ENCODE peak calls at places on chromosome 20, in eight cellular contexts. One of them, this sample, is unnamed.

GRCh38 chr20:1895674-1896496 is 678 bp downstream of the SIRPA start:
- DNase-seq in effector CD4-positive, alpha-beta T cell: no peak
- DNase-seq in CD4-positive, CD25-positive, alpha-beta regulatory T cell: no peak
- DNase-seq in fibroblast of the aortic adventitia: peak; percentile 27
- DNase-seq in GM12878: no peak
- DNase-seq in NCI-H2081: no peak
- DNase-seq in left ventricle myocardium superior: peak; percentile 59
- DNase-seq in activated CD4-positive, CD25-positive, alpha-beta regulatory T cell: no peak
- DNase-seq in this sample: no peak

GRCh38 chr20:47137231-47137865 is 219.2 kb downstream of the ZMYND8 start:
- DNase-seq in activated CD4-positive, CD25-positive, alpha-beta regulatory T cell: no peak
- DNase-seq in NCI-H2081: no peak
- DNase-seq in GM12878: no peak
- DNase-seq in CD4-positive, CD25-positive, alpha-beta regulatory T cell: no peak
- DNase-seq in effector CD4-positive, alpha-beta T cell: no peak
- DNase-seq in left ventricle myocardium superior: no peak
- DNase-seq in fibroblast of the aortic adventitia: no peak
- DNase-seq in this sample: no peak

GRCh38 chr20:50526403-50526989 is 16.3 kb downstream of the PTPN1 start:
- DNase-seq in left ventricle myocardium superior: no peak
- DNase-seq in effector CD4-positive, alpha-beta T cell: no peak
- DNase-seq in NCI-H2081: no peak
- DNase-seq in fibroblast of the aortic adventitia: no peak
- DNase-seq in GM12878: no peak
- DNase-seq in CD4-positive, CD25-positive, alpha-beta regulatory T cell: no peak
- DNase-seq in activated CD4-positive, CD25-positive, alpha-beta regulatory T cell: no peak
- DNase-seq in this sample: no peak

GRCh38 chr20:23200914-23201313 is 114.8 kb upstream of the CD93 start:
- DNase-seq in activated CD4-positive, CD25-positive, alpha-beta regulatory T cell: no peak
- DNase-seq in fibroblast of the aortic adventitia: no peak
- DNase-seq in effector CD4-positive, alpha-beta T cell: no peak
- DNase-seq in CD4-positive, CD25-positive, alpha-beta regulatory T cell: no peak
- DNase-seq in left ventricle myocardium superior: no peak
- DNase-seq in NCI-H2081: peak; percentile 28
- DNase-seq in GM12878: no peak
- DNase-seq in this sample: no peak

GRCh38 chr20:37270586-37271420 is 9.2 kb upstream of the GHRH start:
- DNase-seq in fibroblast of the aortic adventitia: no peak
- DNase-seq in activated CD4-positive, CD25-positive, alpha-beta regulatory T cell: no peak
- DNase-seq in NCI-H2081: no peak
- DNase-seq in left ventricle myocardium superior: no peak
- DNase-seq in CD4-positive, CD25-positive, alpha-beta regulatory T cell: no peak
- DNase-seq in effector CD4-positive, alpha-beta T cell: no peak
- DNase-seq in GM12878: peak; percentile 79
- DNase-seq in this sample: no peak

GRCh38 chr20:23939063-23939462 is 49.5 kb downstream of the GGTLC1 start:
- DNase-seq in CD4-positive, CD25-positive, alpha-beta regulatory T cell: no peak
- DNase-seq in fibroblast of the aortic adventitia: no peak
- DNase-seq in NCI-H2081: no peak
- DNase-seq in effector CD4-positive, alpha-beta T cell: no peak
- DNase-seq in GM12878: no peak
- DNase-seq in left ventricle myocardium superior: no peak
- DNase-seq in activated CD4-positive, CD25-positive, alpha-beta regulatory T cell: no peak
- DNase-seq in this sample: no peak

GRCh38 chr20:2463616-2464365 is 6.8 kb downstream of the SNRPB start:
- DNase-seq in CD4-positive, CD25-positive, alpha-beta regulatory T cell: no peak
- DNase-seq in activated CD4-positive, CD25-positive, alpha-beta regulatory T cell: no peak
- DNase-seq in left ventricle myocardium superior: no peak
- DNase-seq in fibroblast of the aortic adventitia: no peak
- DNase-seq in effector CD4-positive, alpha-beta T cell: no peak
- DNase-seq in GM12878: no peak
- DNase-seq in NCI-H2081: no peak
- DNase-seq in this sample: no peak

GRCh38 chr20:47489448-47489872 is 12.2 kb upstream of the NCOA3 start:
- DNase-seq in left ventricle myocardium superior: peak; percentile 35
- DNase-seq in GM12878: no peak
- DNase-seq in NCI-H2081: no peak
- DNase-seq in effector CD4-positive, alpha-beta T cell: peak; percentile 28
- DNase-seq in CD4-positive, CD25-positive, alpha-beta regulatory T cell: peak; percentile 42
- DNase-seq in activated CD4-positive, CD25-positive, alpha-beta regulatory T cell: no peak
- DNase-seq in fibroblast of the aortic adventitia: no peak
- DNase-seq in this sample: no peak

GRCh38 chr20:5077761-5078387 is 41.9 kb downstream of the PCNA start:
- DNase-seq in left ventricle myocardium superior: no peak
- DNase-seq in NCI-H2081: no peak
- DNase-seq in fibroblast of the aortic adventitia: peak; percentile 4
- DNase-seq in activated CD4-positive, CD25-positive, alpha-beta regulatory T cell: no peak
- DNase-seq in effector CD4-positive, alpha-beta T cell: no peak
- DNase-seq in GM12878: no peak
- DNase-seq in CD4-positive, CD25-positive, alpha-beta regulatory T cell: no peak
- DNase-seq in this sample: no peak

GRCh38 chr20:3436864-3437574 is 29.6 kb upstream of the DNAAF9 start:
- DNase-seq in NCI-H2081: no peak
- DNase-seq in CD4-positive, CD25-positive, alpha-beta regulatory T cell: no peak
- DNase-seq in left ventricle myocardium superior: no peak
- DNase-seq in fibroblast of the aortic adventitia: no peak
- DNase-seq in effector CD4-positive, alpha-beta T cell: no peak
- DNase-seq in GM12878: no peak
- DNase-seq in activated CD4-positive, CD25-positive, alpha-beta regulatory T cell: no peak
- DNase-seq in this sample: no peak

GRCh38 chr20:62872184-62872862 is 10.7 kb upstream of the TCFL5 start:
- DNase-seq in fibroblast of the aortic adventitia: no peak
- DNase-seq in activated CD4-positive, CD25-positive, alpha-beta regulatory T cell: no peak
- DNase-seq in left ventricle myocardium superior: no peak
- DNase-seq in CD4-positive, CD25-positive, alpha-beta regulatory T cell: no peak
- DNase-seq in effector CD4-positive, alpha-beta T cell: peak; percentile 1
- DNase-seq in NCI-H2081: no peak
- DNase-seq in GM12878: no peak
- DNase-seq in this sample: no peak

GRCh38 chr20:37309941-37310590 is 20.6 kb downstream of the MANBAL start:
- DNase-seq in NCI-H2081: no peak
- DNase-seq in left ventricle myocardium superior: peak; percentile 40
- DNase-seq in fibroblast of the aortic adventitia: no peak
- DNase-seq in CD4-positive, CD25-positive, alpha-beta regulatory T cell: no peak
- DNase-seq in activated CD4-positive, CD25-positive, alpha-beta regulatory T cell: no peak
- DNase-seq in effector CD4-positive, alpha-beta T cell: no peak
- DNase-seq in GM12878: no peak
- DNase-seq in this sample: no peak

GRCh38 chr20:63635431-63636141 is 8.7 kb upstream of the GMEB2 start:
- DNase-seq in GM12878: peak; percentile 68
- DNase-seq in activated CD4-positive, CD25-positive, alpha-beta regulatory T cell: peak; percentile 46
- DNase-seq in fibroblast of the aortic adventitia: no peak
- DNase-seq in NCI-H2081: no peak
- DNase-seq in CD4-positive, CD25-positive, alpha-beta regulatory T cell: peak; percentile 69
- DNase-seq in left ventricle myocardium superior: no peak
- DNase-seq in effector CD4-positive, alpha-beta T cell: peak; percentile 74
- DNase-seq in this sample: no peak

GRCh38 chr20:47054945-47055344 is 160.3 kb downstream of the EYA2 start:
- DNase-seq in activated CD4-positive, CD25-positive, alpha-beta regulatory T cell: no peak
- DNase-seq in fibroblast of the aortic adventitia: no peak
- DNase-seq in NCI-H2081: no peak
- DNase-seq in left ventricle myocardium superior: no peak
- DNase-seq in effector CD4-positive, alpha-beta T cell: no peak
- DNase-seq in GM12878: no peak
- DNase-seq in CD4-positive, CD25-positive, alpha-beta regulatory T cell: no peak
- DNase-seq in this sample: no peak

GRCh38 chr20:64065973-64066341 is 3.0 kb downstream of the TCEA2 start:
- DNase-seq in NCI-H2081: no peak
- DNase-seq in CD4-positive, CD25-positive, alpha-beta regulatory T cell: no peak
- DNase-seq in fibroblast of the aortic adventitia: peak; percentile 59
- DNase-seq in left ventricle myocardium superior: no peak
- DNase-seq in GM12878: peak; percentile 79
- DNase-seq in activated CD4-positive, CD25-positive, alpha-beta regulatory T cell: no peak
- DNase-seq in effector CD4-positive, alpha-beta T cell: peak; percentile 33
- DNase-seq in this sample: no peak

GRCh38 chr20:49979030-49979832 is 3.5 kb upstream of the SNAI1 start:
- DNase-seq in GM12878: no peak
- DNase-seq in fibroblast of the aortic adventitia: peak; percentile 13
- DNase-seq in NCI-H2081: peak; percentile 42
- DNase-seq in left ventricle myocardium superior: peak; percentile 69
- DNase-seq in CD4-positive, CD25-positive, alpha-beta regulatory T cell: peak; percentile 56
- DNase-seq in activated CD4-positive, CD25-positive, alpha-beta regulatory T cell: peak; percentile 55
- DNase-seq in effector CD4-positive, alpha-beta T cell: peak; percentile 68
- DNase-seq in this sample: no peak

GRCh38 chr20:21725892-21726291 is 20.4 kb downstream of the PAX1 start:
- DNase-seq in GM12878: no peak
- DNase-seq in CD4-positive, CD25-positive, alpha-beta regulatory T cell: no peak
- DNase-seq in fibroblast of the aortic adventitia: no peak
- DNase-seq in NCI-H2081: no peak
- DNase-seq in effector CD4-positive, alpha-beta T cell: no peak
- DNase-seq in left ventricle myocardium superior: no peak
- DNase-seq in activated CD4-positive, CD25-positive, alpha-beta regulatory T cell: no peak
- DNase-seq in this sample: no peak

GRCh38 chr20:40860487-40860902 is 168.1 kb upstream of the TOP1 start:
- DNase-seq in CD4-positive, CD25-positive, alpha-beta regulatory T cell: no peak
- DNase-seq in activated CD4-positive, CD25-positive, alpha-beta regulatory T cell: no peak
- DNase-seq in NCI-H2081: no peak
- DNase-seq in fibroblast of the aortic adventitia: peak; percentile 82
- DNase-seq in left ventricle myocardium superior: no peak
- DNase-seq in effector CD4-positive, alpha-beta T cell: no peak
- DNase-seq in GM12878: no peak
- DNase-seq in this sample: no peak

GRCh38 chr20:49368596-49368995 is 90.7 kb upstream of the ZNFX1 start:
- DNase-seq in activated CD4-positive, CD25-positive, alpha-beta regulatory T cell: no peak
- DNase-seq in CD4-positive, CD25-positive, alpha-beta regulatory T cell: no peak
- DNase-seq in NCI-H2081: no peak
- DNase-seq in effector CD4-positive, alpha-beta T cell: no peak
- DNase-seq in left ventricle myocardium superior: no peak
- DNase-seq in GM12878: no peak
- DNase-seq in fibroblast of the aortic adventitia: no peak
- DNase-seq in this sample: no peak

GRCh38 chr20:59751075-59751711 is 146.9 kb downstream of the PHACTR3 start:
- DNase-seq in NCI-H2081: peak; percentile 11
- DNase-seq in CD4-positive, CD25-positive, alpha-beta regulatory T cell: no peak
- DNase-seq in activated CD4-positive, CD25-positive, alpha-beta regulatory T cell: no peak
- DNase-seq in effector CD4-positive, alpha-beta T cell: no peak
- DNase-seq in GM12878: peak; percentile 19
- DNase-seq in left ventricle myocardium superior: peak; percentile 88
- DNase-seq in fibroblast of the aortic adventitia: peak; percentile 9
- DNase-seq in this sample: peak; percentile 67

GRCh38 chr20:61683721-61684120 is 382.0 kb downstream of the TAF4 start:
- DNase-seq in left ventricle myocardium superior: no peak
- DNase-seq in activated CD4-positive, CD25-positive, alpha-beta regulatory T cell: no peak
- DNase-seq in fibroblast of the aortic adventitia: no peak
- DNase-seq in effector CD4-positive, alpha-beta T cell: no peak
- DNase-seq in NCI-H2081: no peak
- DNase-seq in CD4-positive, CD25-positive, alpha-beta regulatory T cell: no peak
- DNase-seq in GM12878: no peak
- DNase-seq in this sample: no peak

GRCh38 chr20:47506335-47506734 is 4.6 kb downstream of the NCOA3 start:
- DNase-seq in CD4-positive, CD25-positive, alpha-beta regulatory T cell: no peak
- DNase-seq in activated CD4-positive, CD25-positive, alpha-beta regulatory T cell: no peak
- DNase-seq in NCI-H2081: no peak
- DNase-seq in fibroblast of the aortic adventitia: no peak
- DNase-seq in effector CD4-positive, alpha-beta T cell: no peak
- DNase-seq in left ventricle myocardium superior: no peak
- DNase-seq in GM12878: no peak
- DNase-seq in this sample: no peak

GRCh38 chr20:62726716-62727583 is 18.3 kb downstream of the NTSR1 start:
- DNase-seq in CD4-positive, CD25-positive, alpha-beta regulatory T cell: no peak
- DNase-seq in NCI-H2081: no peak
- DNase-seq in fibroblast of the aortic adventitia: no peak
- DNase-seq in activated CD4-positive, CD25-positive, alpha-beta regulatory T cell: no peak
- DNase-seq in effector CD4-positive, alpha-beta T cell: no peak
- DNase-seq in GM12878: no peak
- DNase-seq in left ventricle myocardium superior: peak; percentile 22
- DNase-seq in this sample: no peak

GRCh38 chr20:49665796-49666195 is 47.9 kb downstream of the B4GALT5 start:
- DNase-seq in effector CD4-positive, alpha-beta T cell: no peak
- DNase-seq in CD4-positive, CD25-positive, alpha-beta regulatory T cell: no peak
- DNase-seq in NCI-H2081: no peak
- DNase-seq in fibroblast of the aortic adventitia: no peak
- DNase-seq in GM12878: no peak
- DNase-seq in left ventricle myocardium superior: no peak
- DNase-seq in activated CD4-positive, CD25-positive, alpha-beta regulatory T cell: no peak
- DNase-seq in this sample: no peak

GRCh38 chr20:23634985-23635767 is 2.6 kb downstream of the CST3 start:
- DNase-seq in NCI-H2081: no peak
- DNase-seq in activated CD4-positive, CD25-positive, alpha-beta regulatory T cell: no peak
- DNase-seq in left ventricle myocardium superior: peak; percentile 79
- DNase-seq in fibroblast of the aortic adventitia: peak; percentile 44
- DNase-seq in effector CD4-positive, alpha-beta T cell: no peak
- DNase-seq in GM12878: no peak
- DNase-seq in CD4-positive, CD25-positive, alpha-beta regulatory T cell: no peak
- DNase-seq in this sample: no peak

GRCh38 chr20:57591289-57592229 is 28.7 kb downstream of the ZBP1 start:
- DNase-seq in left ventricle myocardium superior: no peak
- DNase-seq in NCI-H2081: no peak
- DNase-seq in effector CD4-positive, alpha-beta T cell: no peak
- DNase-seq in GM12878: no peak
- DNase-seq in fibroblast of the aortic adventitia: no peak
- DNase-seq in CD4-positive, CD25-positive, alpha-beta regulatory T cell: no peak
- DNase-seq in activated CD4-positive, CD25-positive, alpha-beta regulatory T cell: no peak
- DNase-seq in this sample: no peak

GRCh38 chr20:35619196-35620095 is 3.8 kb downstream of the SPAG4 start:
- DNase-seq in CD4-positive, CD25-positive, alpha-beta regulatory T cell: peak; percentile 67
- DNase-seq in NCI-H2081: peak; percentile 68
- DNase-seq in effector CD4-positive, alpha-beta T cell: peak; percentile 67
- DNase-seq in fibroblast of the aortic adventitia: peak; percentile 72
- DNase-seq in left ventricle myocardium superior: peak; percentile 86
- DNase-seq in GM12878: peak; percentile 45
- DNase-seq in activated CD4-positive, CD25-positive, alpha-beta regulatory T cell: peak; percentile 58
- DNase-seq in this sample: peak; percentile 60

GRCh38 chr20:48262955-48263354 is 477.7 kb upstream of the SULF2 start:
- DNase-seq in activated CD4-positive, CD25-positive, alpha-beta regulatory T cell: no peak
- DNase-seq in NCI-H2081: no peak
- DNase-seq in fibroblast of the aortic adventitia: no peak
- DNase-seq in CD4-positive, CD25-positive, alpha-beta regulatory T cell: no peak
- DNase-seq in left ventricle myocardium superior: no peak
- DNase-seq in GM12878: no peak
- DNase-seq in effector CD4-positive, alpha-beta T cell: no peak
- DNase-seq in this sample: no peak

GRCh38 chr20:59148713-59149493 is 14.7 kb upstream of the ZNF831 start:
- DNase-seq in GM12878: no peak
- DNase-seq in effector CD4-positive, alpha-beta T cell: no peak
- DNase-seq in activated CD4-positive, CD25-positive, alpha-beta regulatory T cell: no peak
- DNase-seq in NCI-H2081: no peak
- DNase-seq in CD4-positive, CD25-positive, alpha-beta regulatory T cell: no peak
- DNase-seq in left ventricle myocardium superior: no peak
- DNase-seq in fibroblast of the aortic adventitia: no peak
- DNase-seq in this sample: no peak

GRCh38 chr20:39875493-39876110 is 813.4 kb downstream of the MAFB start:
- DNase-seq in left ventricle myocardium superior: no peak
- DNase-seq in effector CD4-positive, alpha-beta T cell: no peak
- DNase-seq in GM12878: no peak
- DNase-seq in activated CD4-positive, CD25-positive, alpha-beta regulatory T cell: no peak
- DNase-seq in fibroblast of the aortic adventitia: no peak
- DNase-seq in CD4-positive, CD25-positive, alpha-beta regulatory T cell: no peak
- DNase-seq in NCI-H2081: no peak
- DNase-seq in this sample: no peak

GRCh38 chr20:49853640-49854039 is 41.0 kb downstream of the SLC9A8 start:
- DNase-seq in fibroblast of the aortic adventitia: peak; percentile 40
- DNase-seq in effector CD4-positive, alpha-beta T cell: no peak
- DNase-seq in left ventricle myocardium superior: no peak
- DNase-seq in CD4-positive, CD25-positive, alpha-beta regulatory T cell: no peak
- DNase-seq in GM12878: no peak
- DNase-seq in activated CD4-positive, CD25-positive, alpha-beta regulatory T cell: no peak
- DNase-seq in NCI-H2081: no peak
- DNase-seq in this sample: no peak

This sample was measured in GOT3.